ENCODE peak calls at places on chromosomes 11 and 22, in eight cellular contexts. K is HepG2, W is H1, T is Peyer's patch, X is pancreas, Q is RWPE1, J is uterus, C is colonic mucosa. P is an unnamed sample.

GRCh38 chr11:132051704-132052103 is 681.3 kb downstream of the NTM start:
- DNase-seq in K (no peak), W (no peak), T (no peak), X (no peak), Q (no peak), J (no peak), C (no peak), P (no peak)

GRCh38 chr11:32400196-32400595 is 35.1 kb downstream of the WT1 start:
- DNase-seq in K (no peak), W (peak; percentile 21), T (no peak), X (no peak), Q (no peak), J (no peak), C (no peak), P (no peak)

GRCh38 chr11:129315781-129316579 is 59.7 kb upstream of the BARX2 start:
- DNase-seq in K (peak; percentile 45), W (no peak), T (peak; percentile 56), X (peak; percentile 84), Q (peak; percentile 59), J (no peak), C (peak; percentile 87), P (no peak)

GRCh38 chr22:42134033-42135020 is 3.7 kb upstream of the CYP2D6 start:
- DNase-seq in K (no peak), W (no peak), T (peak; percentile 49), X (no peak), Q (no peak), J (no peak), C (no peak), P (no peak)

GRCh38 chr11:34308821-34309585 is 48.8 kb downstream of the ABTB2 start:
- DNase-seq in K (peak; percentile 86), W (no peak), T (no peak), X (no peak), Q (no peak), J (no peak), C (no peak), P (peak; percentile 37)

GRCh38 chr11:18203723-18204122 is 31.1 kb downstream of the MRGPRX4 start:
- DNase-seq in K (peak; percentile 31), W (no peak), T (no peak), X (no peak), Q (peak; percentile 37), J (no peak), C (no peak), P (no peak)

GRCh38 chr11:31487848-31488247 is 21.6 kb downstream of the IMMP1L start:
- DNase-seq in K (peak; percentile 53), W (no peak), T (no peak), X (no peak), Q (no peak), J (no peak), C (no peak), P (no peak)

GRCh38 chr22:35961480-35961902 is 67.1 kb downstream of the RBFOX2 start:
- DNase-seq in K (no peak), W (peak; percentile 47), T (no peak), X (peak; percentile 19), Q (peak; percentile 26), J (peak; percentile 73), C (no peak), P (no peak)

GRCh38 chr11:131228378-131228777 is 142.0 kb upstream of the NTM start:
- DNase-seq in K (no peak), W (no peak), T (no peak), X (no peak), Q (no peak), J (no peak), C (no peak), P (no peak)

GRCh38 chr11:8777907-8778767 is 95.5 kb downstream of the RPL27A start:
- DNase-seq in K (no peak), W (no peak), T (no peak), X (peak; percentile 16), Q (no peak), J (peak; percentile 69), C (no peak), P (peak; percentile 86)

GRCh38 chr11:17722000-17722643 is 2.8 kb downstream of the MYOD1 start:
- DNase-seq in K (no peak), W (no peak), T (no peak), X (no peak), Q (peak; percentile 38), J (no peak), C (no peak), P (no peak)

GRCh38 chr11:94769897-94770296 is 1.7 kb downstream of the AMOTL1 start:
- DNase-seq in K (no peak), W (no peak), T (no peak), X (peak; percentile 57), Q (no peak), J (no peak), C (no peak), P (no peak)

GRCh38 chr11:47913569-47914244 is 65.6 kb upstream of the NUP160 start:
- DNase-seq in K (no peak), W (no peak), T (no peak), X (no peak), Q (no peak), J (no peak), C (no peak), P (no peak)

GRCh38 chr11:44658451-44658850 is 68.3 kb upstream of the TSPAN18 start:
- DNase-seq in K (no peak), W (no peak), T (no peak), X (no peak), Q (no peak), J (no peak), C (no peak), P (no peak)
- TF ChIP-seq CTCF in K (peak; percentile 11), W (peak; percentile 50), T (peak; percentile 23), X (no peak), Q (no peak), J (no peak), C (no peak), P (no peak)

GRCh38 chr11:122782222-122782621 is 56.1 kb upstream of the CRTAM start:
- DNase-seq in K (no peak), W (no peak), T (no peak), X (no peak), Q (no peak), J (no peak), C (no peak), P (no peak)

GRCh38 chr11:122781378-122782040 is 56.8 kb upstream of the CRTAM start:
- DNase-seq in K (peak; percentile 58), W (peak; percentile 77), T (peak; percentile 91), X (peak; percentile 77), Q (peak; percentile 85), J (peak; percentile 83), C (peak; percentile 83), P (peak; percentile 93)

GRCh38 chr11:122786896-122787295 is 51.4 kb upstream of the CRTAM start:
- DNase-seq in K (no peak), W (no peak), T (no peak), X (no peak), Q (no peak), J (no peak), C (no peak), P (no peak)

GRCh38 chr11:122784325-122785155 is 53.8 kb upstream of the CRTAM start:
- DNase-seq in K (no peak), W (no peak), T (peak; percentile 60), X (no peak), Q (peak; percentile 80), J (peak; percentile 77), C (no peak), P (peak; percentile 84)

DNA sequence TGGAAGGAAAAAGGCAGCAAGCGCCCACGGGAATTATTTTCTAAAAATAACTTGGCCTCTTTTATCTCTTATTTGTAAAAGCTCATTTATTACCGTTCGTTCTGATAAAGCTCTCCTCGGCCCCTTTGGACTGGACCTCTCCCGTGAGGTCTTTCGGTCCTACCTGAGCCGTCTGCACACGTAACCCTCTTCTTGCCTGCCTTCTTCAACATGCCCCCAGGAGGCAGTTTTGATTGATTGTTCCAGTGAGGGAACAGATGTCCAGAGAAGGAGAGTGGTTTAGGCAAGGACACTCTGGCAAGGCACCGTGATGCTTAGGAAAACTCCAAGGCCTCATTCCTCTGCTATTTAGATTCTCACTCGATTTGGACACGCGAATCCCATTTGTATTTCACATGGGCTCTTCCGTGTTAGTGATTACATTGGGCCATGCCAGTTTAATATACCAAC is 53.1 kb upstream of the CRTAM start:
- DNase-seq in K (no peak), W (no peak), T (no peak), X (no peak), Q (no peak), J (no peak), C (no peak), P (no peak)
- TF ChIP-seq CTCF in K (no peak), W (no peak), T (no peak), X (no peak), Q (no peak), J (no peak), C (no peak), P (no peak)

GRCh38 chr11:61696602-61697001 is 16.4 kb downstream of the DAGLA start:
- DNase-seq in K (no peak), W (no peak), T (no peak), X (no peak), Q (peak; percentile 34), J (no peak), C (no peak), P (no peak)
- TF ChIP-seq CTCF in K (no peak), W (no peak), T (no peak), X (no peak), Q (no peak), J (no peak), C (no peak), P (no peak)

GRCh38 chr22:32949719-32950118 is 108.5 kb downstream of the SYN3 start:
- DNase-seq in K (peak; percentile 54), W (no peak), T (no peak), X (no peak), Q (no peak), J (no peak), C (no peak), P (no peak)

GRCh38 chr22:32947581-32947980 is 110.6 kb downstream of the SYN3 start:
- DNase-seq in K (no peak), W (no peak), T (no peak), X (no peak), Q (no peak), J (no peak), C (no peak), P (no peak)

GRCh38 chr22:32950366-32950765 is 107.8 kb downstream of the SYN3 start:
- DNase-seq in K (no peak), W (no peak), T (no peak), X (no peak), Q (no peak), J (no peak), C (no peak), P (no peak)

GRCh38 chr22:32951807-32952153 is 106.4 kb downstream of the SYN3 start:
- DNase-seq in K (no peak), W (no peak), T (no peak), X (no peak), Q (no peak), J (peak; percentile 34), C (no peak), P (peak; percentile 28)

DNA sequence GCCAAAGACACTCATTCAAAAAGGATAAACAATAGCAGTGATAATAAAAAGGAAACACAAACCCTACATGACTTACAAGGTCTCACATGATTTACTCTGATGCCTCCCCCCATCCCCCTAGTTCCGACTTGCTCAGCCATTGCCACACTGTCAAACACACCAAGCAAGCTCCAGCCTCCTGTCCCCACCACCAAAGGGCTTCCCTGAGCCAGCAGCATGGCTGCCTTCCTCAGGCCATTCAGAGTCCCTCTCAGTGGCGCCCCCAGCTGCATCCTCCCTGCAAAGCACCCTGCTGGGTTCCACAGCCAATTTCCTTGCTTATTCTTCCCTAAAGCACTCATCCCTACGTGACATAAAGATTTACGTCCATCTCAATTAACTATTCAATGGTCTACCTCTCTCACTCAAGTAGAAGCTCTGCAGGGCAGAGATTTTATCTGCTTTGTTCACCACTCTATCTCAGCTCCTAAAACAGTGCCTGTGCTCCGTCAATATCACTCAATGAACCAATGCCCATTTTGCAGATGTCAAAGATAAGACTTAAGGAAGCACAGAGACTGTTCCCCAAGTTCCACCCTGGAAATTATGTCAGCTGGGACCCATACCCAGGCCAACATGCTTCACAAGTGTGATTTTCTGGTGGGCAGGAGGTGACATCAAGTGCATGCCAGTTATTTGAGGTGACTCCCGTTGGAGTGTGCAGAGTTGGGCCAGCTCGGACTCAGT is 106.9 kb downstream of the SYN3 start:
- DNase-seq in K (no peak), W (peak; percentile 15), T (no peak), X (no peak), Q (no peak), J (no peak), C (no peak), P (no peak)
- TF ChIP-seq CTCF in K (peak; percentile 16), W (peak; percentile 68), T (no peak), X (no peak), Q (no peak), J (no peak), C (no peak), P (no peak)

P was measured in tibial artery.